ENCODE peak calls at places on chromosome 6, in eight cellular contexts. One of them, this sample, is unnamed.
A peak's percentile ranks its signal among the peaks of the same experiment; 100 is the strongest.

GRCh38 chr6:121479486-121480098 is 44.1 kb downstream of the GJA1 start:
- DNase-seq in lung: no peak
- DNase-seq in ovary: no peak
- DNase-seq in CD8-positive, alpha-beta T cell: no peak
- DNase-seq in SK-N-MC: no peak
- DNase-seq in K562: no peak
- DNase-seq in stomach: no peak
- DNase-seq in neuronal stem cell: no peak
- DNase-seq in this sample: no peak

GRCh38 chr6:154763650-154764049 is 30.4 kb downstream of the SCAF8 start:
- DNase-seq in CD8-positive, alpha-beta T cell: no peak
- DNase-seq in stomach: no peak
- DNase-seq in lung: no peak
- DNase-seq in ovary: no peak
- DNase-seq in neuronal stem cell: no peak
- DNase-seq in SK-N-MC: no peak
- DNase-seq in K562: no peak
- DNase-seq in this sample: no peak

GRCh38 chr6:6856538-6857523 is 250.9 kb upstream of the RREB1 start:
- DNase-seq in SK-N-MC: no peak
- DNase-seq in CD8-positive, alpha-beta T cell: no peak
- DNase-seq in K562: no peak
- DNase-seq in lung: peak; percentile 88
- DNase-seq in ovary: no peak
- DNase-seq in neuronal stem cell: no peak
- DNase-seq in stomach: peak; percentile 67
- DNase-seq in this sample: peak; percentile 77

GRCh38 chr6:166588691-166589333 is 2.3 kb upstream of the RAMACL start:
- DNase-seq in CD8-positive, alpha-beta T cell: no peak
- DNase-seq in ovary: no peak
- DNase-seq in K562: no peak
- DNase-seq in neuronal stem cell: no peak
- DNase-seq in lung: no peak
- DNase-seq in stomach: no peak
- DNase-seq in SK-N-MC: peak; percentile 44
- DNase-seq in this sample: no peak

GRCh38 chr6:134994431-134994830 is 44.5 kb upstream of the ALDH8A1 start:
- DNase-seq in lung: no peak
- DNase-seq in K562: no peak
- DNase-seq in SK-N-MC: no peak
- DNase-seq in CD8-positive, alpha-beta T cell: no peak
- DNase-seq in stomach: no peak
- DNase-seq in neuronal stem cell: no peak
- DNase-seq in ovary: no peak
- DNase-seq in this sample: no peak

GRCh38 chr6:24126586-24127192 is 674 bp downstream of the NRSN1 start:
- DNase-seq in ovary: peak; percentile 34
- DNase-seq in stomach: no peak
- DNase-seq in neuronal stem cell: peak; percentile 90
- DNase-seq in SK-N-MC: peak; percentile 72
- DNase-seq in lung: peak; percentile 33
- DNase-seq in CD8-positive, alpha-beta T cell: no peak
- DNase-seq in K562: peak; percentile 51
- DNase-seq in this sample: no peak

GRCh38 chr6:2396292-2396691 is 150.9 kb upstream of the GMDS start:
- DNase-seq in lung: no peak
- DNase-seq in SK-N-MC: no peak
- DNase-seq in ovary: no peak
- DNase-seq in neuronal stem cell: no peak
- DNase-seq in CD8-positive, alpha-beta T cell: no peak
- DNase-seq in stomach: no peak
- DNase-seq in K562: no peak
- DNase-seq in this sample: no peak

GRCh38 chr6:139027620-139028182 is 844 bp upstream of the ABRACL start:
- DNase-seq in lung: no peak
- DNase-seq in CD8-positive, alpha-beta T cell: no peak
- DNase-seq in stomach: peak; percentile 41
- DNase-seq in ovary: no peak
- DNase-seq in K562: no peak
- DNase-seq in neuronal stem cell: no peak
- DNase-seq in SK-N-MC: no peak
- DNase-seq in this sample: no peak

GRCh38 chr6:87971605-87972262 is 75.9 kb upstream of the SPACA1 start:
- DNase-seq in neuronal stem cell: no peak
- DNase-seq in lung: no peak
- DNase-seq in stomach: no peak
- DNase-seq in ovary: no peak
- DNase-seq in K562: no peak
- DNase-seq in CD8-positive, alpha-beta T cell: no peak
- DNase-seq in SK-N-MC: no peak
- DNase-seq in this sample: no peak

GRCh38 chr6:21914121-21914973 is 320.8 kb downstream of the SOX4 start:
- DNase-seq in stomach: peak; percentile 91
- DNase-seq in ovary: no peak
- DNase-seq in neuronal stem cell: no peak
- DNase-seq in SK-N-MC: no peak
- DNase-seq in CD8-positive, alpha-beta T cell: peak; percentile 21
- DNase-seq in lung: peak; percentile 77
- DNase-seq in K562: peak; percentile 66
- DNase-seq in this sample: no peak

GRCh38 chr6:151502499-151502898 is 8.7 kb downstream of the CCDC170 start:
- DNase-seq in K562: no peak
- DNase-seq in neuronal stem cell: no peak
- DNase-seq in ovary: no peak
- DNase-seq in stomach: no peak
- DNase-seq in CD8-positive, alpha-beta T cell: no peak
- DNase-seq in lung: no peak
- DNase-seq in SK-N-MC: no peak
- DNase-seq in this sample: no peak

GRCh38 chr6:169321546-169321945 is 67.9 kb upstream of the THBS2 start:
- DNase-seq in CD8-positive, alpha-beta T cell: no peak
- DNase-seq in stomach: no peak
- DNase-seq in neuronal stem cell: no peak
- DNase-seq in lung: no peak
- DNase-seq in SK-N-MC: no peak
- DNase-seq in ovary: no peak
- DNase-seq in K562: no peak
- DNase-seq in this sample: no peak
- H3K27ac ChIP-seq in CD8-positive, alpha-beta T cell: no peak overlapping the region
- H3K27ac ChIP-seq in stomach: no peak overlapping the region
- H3K27ac ChIP-seq in neuronal stem cell: no peak overlapping the region
- H3K27ac ChIP-seq in lung: no peak overlapping the region
- H3K27ac ChIP-seq in SK-N-MC: no peak overlapping the region
- H3K27ac ChIP-seq in ovary: no peak overlapping the region
- H3K27ac ChIP-seq in K562: no peak overlapping the region
- H3K27ac ChIP-seq in this sample: no peak overlapping the region

GRCh38 chr6:25415701-25416100 is 136.5 kb downstream of the CARMIL1 start:
- DNase-seq in K562: no peak
- DNase-seq in SK-N-MC: no peak
- DNase-seq in lung: no peak
- DNase-seq in ovary: no peak
- DNase-seq in CD8-positive, alpha-beta T cell: no peak
- DNase-seq in neuronal stem cell: no peak
- DNase-seq in stomach: no peak
- DNase-seq in this sample: no peak
- H3K4me3 ChIP-seq in K562: no peak overlapping the region
- H3K4me3 ChIP-seq in SK-N-MC: no peak overlapping the region
- H3K4me3 ChIP-seq in lung: no peak overlapping the region
- H3K4me3 ChIP-seq in ovary: no peak overlapping the region
- H3K4me3 ChIP-seq in CD8-positive, alpha-beta T cell: no peak overlapping the region
- H3K4me3 ChIP-seq in neuronal stem cell: no peak overlapping the region
- H3K4me3 ChIP-seq in stomach: no peak overlapping the region
- H3K4me3 ChIP-seq in this sample: no peak overlapping the region

GRCh38 chr6:159984268-159984786 is 15.4 kb downstream of the IGF2R start:
- DNase-seq in stomach: no peak
- DNase-seq in ovary: no peak
- DNase-seq in lung: no peak
- DNase-seq in CD8-positive, alpha-beta T cell: no peak
- DNase-seq in neuronal stem cell: no peak
- DNase-seq in K562: peak; percentile 74
- DNase-seq in SK-N-MC: no peak
- DNase-seq in this sample: no peak
- H3K27ac ChIP-seq in stomach: no peak overlapping the region
- H3K27ac ChIP-seq in ovary: no peak overlapping the region
- H3K27ac ChIP-seq in lung: peak overlapping the region; percentile 67
- H3K27ac ChIP-seq in CD8-positive, alpha-beta T cell: no peak overlapping the region
- H3K27ac ChIP-seq in neuronal stem cell: no peak overlapping the region
- H3K27ac ChIP-seq in K562: peak overlapping the region; percentile 46
- H3K27ac ChIP-seq in SK-N-MC: no peak overlapping the region
- H3K27ac ChIP-seq in this sample: peak overlapping the region; percentile 24

GRCh38 chr6:26342106-26342999 is 22.6 kb upstream of the BTN3A2 start:
- DNase-seq in stomach: no peak
- DNase-seq in ovary: no peak
- DNase-seq in CD8-positive, alpha-beta T cell: no peak
- DNase-seq in K562: no peak
- DNase-seq in lung: no peak
- DNase-seq in SK-N-MC: no peak
- DNase-seq in neuronal stem cell: no peak
- DNase-seq in this sample: no peak
- H3K4me3 ChIP-seq in stomach: no peak overlapping the region
- H3K4me3 ChIP-seq in ovary: peak overlapping the region; percentile 18
- H3K4me3 ChIP-seq in CD8-positive, alpha-beta T cell: peak overlapping the region; percentile 33
- H3K4me3 ChIP-seq in K562: no peak overlapping the region
- H3K4me3 ChIP-seq in lung: no peak overlapping the region
- H3K4me3 ChIP-seq in SK-N-MC: no peak overlapping the region
- H3K4me3 ChIP-seq in neuronal stem cell: peak overlapping the region; percentile 17
- H3K4me3 ChIP-seq in this sample: no peak overlapping the region

DNA sequence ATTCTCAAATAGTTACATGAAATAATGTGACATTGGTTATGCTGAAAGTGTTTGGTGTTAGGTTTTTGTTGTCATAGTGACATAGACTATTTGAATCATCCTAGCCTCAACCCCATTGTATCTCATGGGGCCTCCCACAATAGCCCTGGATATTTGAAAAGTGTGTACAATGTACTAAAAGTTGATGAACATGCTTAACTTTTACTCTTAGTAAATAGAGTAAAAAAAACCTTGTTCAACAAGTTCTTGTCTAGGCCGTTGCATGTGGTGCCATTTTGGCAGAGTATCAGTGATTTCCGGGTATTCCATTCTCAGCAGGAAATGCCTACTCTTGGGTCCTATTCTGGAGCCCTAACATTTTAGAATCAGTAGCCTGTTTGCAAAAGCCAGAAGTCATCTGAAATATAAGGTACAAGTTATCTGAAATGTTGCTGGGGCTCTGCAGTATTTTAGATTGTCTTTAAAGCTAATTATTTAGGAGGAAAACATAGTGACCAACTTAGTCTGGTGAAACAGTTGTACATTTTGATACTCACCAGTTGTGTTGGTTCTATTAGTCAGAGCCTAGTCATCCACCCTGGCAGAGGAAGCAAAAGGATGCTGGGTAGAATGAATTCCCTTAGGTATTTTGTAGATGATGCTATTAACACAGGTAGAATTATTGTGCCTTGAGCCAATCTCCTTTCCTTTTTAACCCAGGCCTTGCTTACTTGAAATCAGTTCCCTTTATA is 82.8 kb downstream of the RTN4IP1 start:
- DNase-seq in K562: no peak
- DNase-seq in stomach: no peak
- DNase-seq in lung: no peak
- DNase-seq in neuronal stem cell: no peak
- DNase-seq in SK-N-MC: no peak
- DNase-seq in ovary: no peak
- DNase-seq in CD8-positive, alpha-beta T cell: no peak
- DNase-seq in this sample: no peak
- H3K27ac ChIP-seq in K562: no peak overlapping the region
- H3K27ac ChIP-seq in stomach: no peak overlapping the region
- H3K27ac ChIP-seq in lung: peak overlapping the region; percentile 77
- H3K27ac ChIP-seq in neuronal stem cell: no peak overlapping the region
- H3K27ac ChIP-seq in SK-N-MC: peak overlapping the region; percentile 30
- H3K27ac ChIP-seq in ovary: no peak overlapping the region
- H3K27ac ChIP-seq in CD8-positive, alpha-beta T cell: no peak overlapping the region
- H3K27ac ChIP-seq in this sample: peak overlapping the region; percentile 1

GRCh38 chr6:56244528-56245253 is 2.7 kb downstream of the COL21A1 start:
- DNase-seq in ovary: no peak
- DNase-seq in SK-N-MC: no peak
- DNase-seq in lung: no peak
- DNase-seq in stomach: no peak
- DNase-seq in neuronal stem cell: no peak
- DNase-seq in CD8-positive, alpha-beta T cell: no peak
- DNase-seq in K562: no peak
- DNase-seq in this sample: no peak

GRCh38 chr6:56246941-56247653 is at the start of gene COL21A1:
- DNase-seq in stomach: no peak
- DNase-seq in SK-N-MC: no peak
- DNase-seq in lung: peak; percentile 36
- DNase-seq in ovary: peak; percentile 56
- DNase-seq in K562: no peak
- DNase-seq in CD8-positive, alpha-beta T cell: no peak
- DNase-seq in neuronal stem cell: peak; percentile 52
- DNase-seq in this sample: peak; percentile 88

GRCh38 chr6:56245903-56246351 is 1.5 kb downstream of the COL21A1 start:
- DNase-seq in stomach: no peak
- DNase-seq in CD8-positive, alpha-beta T cell: no peak
- DNase-seq in lung: no peak
- DNase-seq in K562: no peak
- DNase-seq in neuronal stem cell: no peak
- DNase-seq in SK-N-MC: no peak
- DNase-seq in ovary: no peak
- DNase-seq in this sample: no peak

GRCh38 chr6:56247654-56248122 is 308 bp upstream of the COL21A1 start:
- DNase-seq in lung: no peak
- DNase-seq in CD8-positive, alpha-beta T cell: no peak
- DNase-seq in stomach: no peak
- DNase-seq in neuronal stem cell: no peak
- DNase-seq in ovary: peak; percentile 9
- DNase-seq in SK-N-MC: no peak
- DNase-seq in K562: no peak
- DNase-seq in this sample: no peak

DNA sequence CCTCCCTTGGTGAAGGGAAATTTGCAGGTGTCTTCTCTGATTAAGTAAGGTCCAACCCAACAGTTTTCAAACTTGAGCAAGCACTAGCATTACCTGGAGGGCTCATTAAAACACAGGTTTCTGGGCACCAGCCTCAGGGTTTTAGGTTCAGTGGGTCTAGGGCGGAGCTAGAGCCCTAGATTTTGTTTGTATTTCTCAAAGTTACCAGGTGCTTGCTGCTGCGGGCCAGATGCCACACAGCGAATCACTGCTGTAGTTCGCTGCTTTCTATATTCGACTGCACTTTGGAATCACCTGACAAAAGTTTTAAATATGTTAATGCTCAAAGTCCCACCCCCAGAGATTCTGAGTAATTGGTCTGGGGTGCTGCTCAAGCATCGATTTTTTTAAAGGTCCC is 838 bp downstream of the COL21A1 start:
- DNase-seq in neuronal stem cell: no peak
- DNase-seq in lung: no peak
- DNase-seq in ovary: peak; percentile 9
- DNase-seq in CD8-positive, alpha-beta T cell: no peak
- DNase-seq in K562: no peak
- DNase-seq in SK-N-MC: no peak
- DNase-seq in stomach: no peak
- DNase-seq in this sample: no peak
- H3K4me3 ChIP-seq in neuronal stem cell: no peak overlapping the region
- H3K4me3 ChIP-seq in lung: peak overlapping the region; percentile 33
- H3K4me3 ChIP-seq in ovary: peak overlapping the region; percentile 54
- H3K4me3 ChIP-seq in CD8-positive, alpha-beta T cell: no peak overlapping the region
- H3K4me3 ChIP-seq in K562: no peak overlapping the region
- H3K4me3 ChIP-seq in SK-N-MC: no peak overlapping the region
- H3K4me3 ChIP-seq in stomach: peak overlapping the region; percentile 49
- H3K4me3 ChIP-seq in this sample: peak overlapping the region; percentile 88

This sample was measured in coronary artery.